ENCODE peak calls at places on chromosomes 3 and 15, in seven cellular contexts. Q is GM12891, O is H1, F is GM12892, Y is HepG2, X is SK-N-SH, E is K562. V is an unnamed sample.

GRCh38 chr3:189160519-189161309 is 11.1 kb upstream of the TPRG1 start:
- DNase-seq in X (no peak), F (no peak), O (no peak), Y (no peak), Q (no peak), E (no peak), V (no peak)

GRCh38 chr3:119236756-119237155 is 3.9 kb downstream of the B4GALT4 start:
- DNase-seq in X (no peak), Q (no peak), O (no peak), Y (no peak), F (no peak), E (no peak), V (no peak)

GRCh38 chr3:30293621-30294240 is 312.7 kb upstream of the TGFBR2 start:
- DNase-seq in Q (no peak), E (no peak), Y (no peak), F (no peak), O (no peak), X (no peak), V (no peak)

GRCh38 chr3:189143321-189143720 is 28.4 kb upstream of the TPRG1 start:
- DNase-seq in O (no peak), E (no peak), F (no peak), Q (no peak), X (no peak), Y (no peak), V (no peak)

GRCh38 chr3:13528217-13528801 is 20.6 kb upstream of the FBLN2 start:
- DNase-seq in Q (no peak), X (peak; percentile 72), E (peak; percentile 72), O (peak; percentile 46), F (no peak), Y (peak; percentile 41), V (no peak)

GRCh38 chr15:101024111-101024695 is 105.0 kb downstream of the LRRK1 start:
- DNase-seq in F (no peak), X (no peak), Q (no peak), O (no peak), E (no peak), Y (no peak), V (no peak)

GRCh38 chr3:65597225-65597951 is 441.3 kb downstream of the MAGI1 start:
- DNase-seq in O (peak; percentile 88), F (no peak), Y (no peak), Q (no peak), X (peak; percentile 87), E (no peak), V (no peak)

GRCh38 chr3:191460360-191460759 is 603 bp upstream of the PYDC2 start:
- DNase-seq in E (no peak), O (no peak), F (no peak), Q (no peak), X (no peak), Y (no peak), V (no peak)

GRCh38 chr3:190083631-190084030 is 37.1 kb downstream of the P3H2 start:
- DNase-seq in X (no peak), E (no peak), Y (no peak), F (no peak), Q (no peak), O (no peak), V (no peak)

GRCh38 chr3:128559486-128560225 is 66.7 kb upstream of the GATA2 start:
- DNase-seq in O (no peak), F (no peak), X (no peak), Y (no peak), E (no peak), Q (no peak), V (no peak)

GRCh38 chr3:33956211-33956610 is 157.8 kb downstream of the PDCD6IP start:
- DNase-seq in X (no peak), E (no peak), Q (no peak), Y (no peak), O (no peak), F (no peak), V (no peak)

GRCh38 chr3:33949074-33949473 is 150.6 kb downstream of the PDCD6IP start:
- DNase-seq in O (no peak), Y (no peak), Q (no peak), F (no peak), E (no peak), X (no peak), V (no peak)

GRCh38 chr3:33957176-33957575 is 158.7 kb downstream of the PDCD6IP start:
- DNase-seq in O (no peak), X (no peak), Q (no peak), Y (no peak), F (no peak), E (no peak), V (no peak)

GRCh38 chr3:33954956-33955355 is 156.5 kb downstream of the PDCD6IP start:
- DNase-seq in F (no peak), Q (no peak), Y (peak; percentile 37), O (no peak), E (no peak), X (no peak), V (no peak)
- TF ChIP-seq TAF1 in F (no peak), Q (no peak), Y (no peak), O (no peak), E (no peak), X (no peak), V (no peak)

GRCh38 chr3:141556034-141556433 is 69.2 kb downstream of the RASA2 start:
- DNase-seq in Y (no peak), X (no peak), E (no peak), O (no peak), Q (no peak), F (no peak), V (no peak)

GRCh38 chr3:141552440-141552991 is 65.7 kb downstream of the RASA2 start:
- DNase-seq in E (no peak), O (no peak), Q (no peak), X (no peak), F (no peak), Y (no peak), V (no peak)

GRCh38 chr3:141557961-141558706 is 71.3 kb downstream of the RASA2 start:
- DNase-seq in O (no peak), E (no peak), Y (no peak), X (peak; percentile 6), Q (no peak), F (no peak), V (no peak)

GRCh38 chr3:141550926-141551665 is 64.3 kb downstream of the RASA2 start:
- DNase-seq in E (no peak), Y (no peak), X (no peak), F (no peak), O (no peak), Q (no peak), V (no peak)

DNA sequence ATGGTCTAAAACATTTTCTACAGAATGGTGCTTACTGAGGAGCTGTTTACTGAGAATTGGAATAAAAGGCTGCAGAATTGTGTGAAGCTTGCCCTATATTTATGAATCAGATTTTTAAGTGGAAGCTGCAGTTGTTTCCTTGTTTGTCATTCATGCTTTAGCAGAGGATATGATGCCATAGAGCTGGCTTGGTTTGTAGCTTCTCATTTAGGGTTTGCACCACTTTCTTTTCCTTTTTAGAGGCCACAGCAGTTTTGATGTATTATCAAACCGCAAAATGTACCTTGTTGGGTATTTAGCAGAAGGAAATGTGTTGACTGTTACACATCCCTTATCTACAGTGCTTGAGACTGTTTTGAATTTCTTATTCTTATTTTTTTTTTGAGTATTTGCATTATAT is 66.2 kb downstream of the RASA2 start:
- DNase-seq in Q (no peak), O (no peak), F (no peak), Y (no peak), E (no peak), X (no peak), V (no peak)
- TF ChIP-seq TAF1 in Q (no peak), O (no peak), F (no peak), Y (no peak), E (no peak), X (no peak), V (no peak)

GRCh38 chr3:143207338-143207961 is 87.9 kb downstream of the CHST2 start:
- DNase-seq in X (no peak), Y (no peak), Q (peak; percentile 21), F (peak; percentile 31), O (no peak), E (peak; percentile 33), V (peak; percentile 95)
- TF ChIP-seq TAF1 in X (no peak), Y (no peak), Q (no peak), F (no peak), O (no peak), E (no peak), V (no peak)

DNA sequence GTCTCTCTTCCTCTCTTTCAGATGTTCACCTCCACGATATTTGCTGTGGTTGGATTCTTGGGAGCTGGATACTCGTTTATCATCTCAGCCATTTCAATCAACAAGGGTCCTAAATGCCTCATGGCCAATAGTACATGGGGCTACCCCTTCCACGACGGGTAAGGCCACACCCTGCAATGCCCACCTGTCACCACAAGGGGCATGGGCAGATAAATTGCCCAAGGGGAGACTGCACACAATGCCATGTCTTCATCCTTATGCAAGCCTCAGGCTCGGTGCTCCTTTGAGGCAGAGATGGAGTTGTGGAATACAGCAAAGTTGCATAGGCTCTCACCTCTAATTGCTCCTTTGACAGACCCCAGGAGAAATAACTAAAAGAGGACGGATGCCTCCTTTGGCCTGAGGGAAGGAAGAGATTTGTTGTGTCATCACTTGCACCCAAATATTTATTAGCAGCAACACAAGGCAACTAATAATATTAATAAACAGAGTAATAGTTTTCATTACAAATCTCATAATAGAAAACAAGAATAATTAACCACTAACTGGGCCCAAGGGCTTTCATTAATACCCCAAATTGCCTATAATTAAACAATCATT is 13.2 kb downstream of the TM4SF4 start:
- DNase-seq in Q (no peak), X (no peak), Y (no peak), F (no peak), O (no peak), E (peak; percentile 43), V (no peak)
- TF ChIP-seq TAF1 in Q (no peak), X (no peak), Y (no peak), F (no peak), O (no peak), E (no peak), V (no peak)

GRCh38 chr3:179991877-179992276 is 44.9 kb downstream of the PEX5L start:
- DNase-seq in E (no peak), O (no peak), X (no peak), F (no peak), Q (no peak), Y (no peak), V (no peak)
- TF ChIP-seq TAF1 in E (no peak), O (no peak), X (no peak), F (no peak), Q (no peak), Y (no peak), V (no peak)

V was measured in GM12878.